ENCODE peak calls at places on chromosomes 7 and 10, in five cellular contexts. F is NCI-H748 treated with DMSO at 0.1 percent for 48 hours; Z is activated CD4-positive, alpha-beta T cell treated with anti-CD3 and anti-CD28 coated beads, Interleukin-2, amount 50 U/mL, for 1 hour; P is naive thymus-derived CD4-positive, alpha-beta T cell; W is endothelial cell. X is an unnamed sample.

GRCh38 chr10:7525314-7526016 is 114.6 kb upstream of the SFMBT2 start:
- DNase-seq in P (peak), F (peak), Z (peak), W (peak), X (peak)

GRCh38 chr7:40649247-40649646 is 514.4 kb downstream of the SUGCT start:
- DNase-seq in W (no peak), P (no peak), F (no peak), Z (no peak), X (no peak)

GRCh38 chr10:34702093-34702952 is 112.8 kb downstream of the PARD3 start:
- DNase-seq in P (no peak), W (no peak), F (no peak), Z (no peak), X (no peak)

GRCh38 chr10:110704906-110705476 is 60.9 kb downstream of the RBM20 start:
- DNase-seq in Z (no peak), W (no peak), P (no peak), F (no peak), X (no peak)

GRCh38 chr10:24670964-24671670 is 52.6 kb downstream of the ARHGAP21 start:
- DNase-seq in Z (no peak), P (no peak), F (no peak), W (no peak), X (no peak)

GRCh38 chr10:131142446-131143380 is 168.8 kb downstream of the TCERG1L start:
- DNase-seq in F (peak), W (no peak), P (no peak), Z (no peak), X (no peak)

GRCh38 chr10:120205368-120206018 is 251.5 kb upstream of the PLPP4 start:
- DNase-seq in Z (no peak), P (no peak), W (no peak), F (no peak), X (no peak)

GRCh38 chr7:77561354-77561753 is 24.3 kb downstream of the PTPN12 start:
- DNase-seq in W (no peak), P (no peak), Z (no peak), F (no peak), X (no peak)

GRCh38 chr10:61283066-61283465 is 170.1 kb downstream of the TMEM26 start:
- DNase-seq in Z (no peak), W (no peak), P (no peak), F (no peak), X (no peak)

GRCh38 chr10:28698075-28698474 is 20.8 kb downstream of the BAMBI start:
- DNase-seq in F (no peak), P (no peak), Z (no peak), W (no peak), X (no peak)

GRCh38 chr10:132133005-132133404 is 53.7 kb upstream of the DPYSL4 start:
- DNase-seq in P (no peak), Z (no peak), W (no peak), F (no peak), X (no peak)

GRCh38 chr10:77685494-77685893 is 47.9 kb upstream of the KCNMA1 start:
- DNase-seq in Z (no peak), F (peak), W (no peak), P (no peak), X (no peak)

GRCh38 chr10:90087197-90088007 is 386.0 kb downstream of the KIF20B start:
- DNase-seq in P (no peak), W (no peak), Z (no peak), F (no peak), X (no peak)

GRCh38 chr7:147509859-147510542 is 1080.6 kb upstream of the C7orf33 start:
- DNase-seq in Z (no peak), P (no peak), F (no peak), W (no peak), X (no peak)

GRCh38 chr10:22210267-22210666 is 7.5 kb downstream of the EBLN1 start:
- DNase-seq in Z (no peak), P (no peak), W (no peak), F (no peak), X (no peak)

GRCh38 chr7:129840757-129841156 is 112.0 kb downstream of the UBE2H start:
- DNase-seq in Z (no peak), F (no peak), P (no peak), W (no peak), X (no peak)

GRCh38 chr7:95558866-95559265 is 37.5 kb downstream of the PDK4 start:
- DNase-seq in P (no peak), Z (no peak), F (no peak), W (no peak), X (no peak)